ENCODE peak calls at places on chromosomes 2 and 18, in ten cellular contexts. V is foreskin fibroblast; E is B cell; H is CD8-positive, alpha-beta T cell; M is stimulated activated CD4-positive, alpha-beta T cell treated with anti-CD3 and anti-CD28 coated beads, Interleukin-4, amount 100 ng/mL, for 48 hours; O is GM13976; N is AG10803; T is stimulated activated CD8-positive, alpha-beta memory T cell treated with anti-CD3 and anti-CD28 coated beads, Interleukin-7, amount 100 ng/mL, for 4 hours; Z is midbrain; W is transverse colon. S is an unnamed sample.

GRCh38 chr2:209351636-209352035 is 72.2 kb upstream of the MAP2 start:
- DNase-seq in V (no peak), E (no peak), H (no peak), M (no peak), O (no peak), N (peak), T (no peak), Z (no peak), W (no peak), S (no peak)

GRCh38 chr2:10978112-10978670 is 66.5 kb downstream of the KCNF1 start:
- DNase-seq in V (no peak), E (no peak), H (no peak), M (no peak), O (no peak), N (no peak), T (no peak), Z (no peak), W (no peak), S (no peak)

GRCh38 chr2:26846881-26847662 is 860 bp upstream of the DPYSL5 start:
- DNase-seq in V (peak), E (peak), H (no peak), M (no peak), O (no peak), N (no peak), T (no peak), Z (peak), W (no peak), S (peak)

GRCh38 chr18:47531759-47532158 is 280.3 kb upstream of the SKOR2 start:
- DNase-seq in V (no peak), E (no peak), H (no peak), M (no peak), O (no peak), N (no peak), T (no peak), Z (no peak), W (no peak), S (peak)

GRCh38 chr2:127619191-127619590 is 26.8 kb upstream of the GPR17 start:
- DNase-seq in V (no peak), E (no peak), H (no peak), M (no peak), O (no peak), N (no peak), T (no peak), Z (no peak), W (peak), S (no peak)

GRCh38 chr18:51229328-51229727 is 31.8 kb upstream of the MEX3C start:
- DNase-seq in V (no peak), E (no peak), H (no peak), M (no peak), O (no peak), N (no peak), T (no peak), Z (no peak), W (no peak), S (no peak)

GRCh38 chr2:152781210-152781609 is 62.8 kb downstream of the ARL6IP6 start:
- DNase-seq in V (no peak), E (no peak), H (no peak), M (no peak), O (no peak), N (no peak), T (no peak), Z (no peak), W (no peak), S (no peak)

GRCh38 chr2:184611221-184612085 is 13.1 kb downstream of the ZNF804A start:
- DNase-seq in V (peak), E (peak), H (no peak), M (no peak), O (no peak), N (peak), T (no peak), Z (peak), W (no peak), S (no peak)

GRCh38 chr2:31247671-31248070 is 13.7 kb downstream of the EHD3 start:
- DNase-seq in V (no peak), E (no peak), H (no peak), M (no peak), O (no peak), N (no peak), T (no peak), Z (no peak), W (no peak), S (no peak)

GRCh38 chr2:197480165-197481036 is 19.2 kb downstream of the HSPD1 start:
- DNase-seq in V (no peak), E (no peak), H (no peak), M (no peak), O (no peak), N (no peak), T (no peak), Z (no peak), W (no peak), S (no peak)

GRCh38 chr18:712401-713134 is at the start of gene ENOSF1:
- DNase-seq in V (peak), E (peak), H (peak), M (peak), O (peak), N (peak), T (peak), Z (peak), W (peak), S (peak)

GRCh38 chr2:119469661-119470297 is 38.1 kb downstream of the TMEM37 start:
- DNase-seq in V (no peak), E (no peak), H (no peak), M (no peak), O (no peak), N (no peak), T (no peak), Z (no peak), W (no peak), S (no peak)

GRCh38 chr2:163155279-163155883 is 316.8 kb upstream of the KCNH7 start:
- DNase-seq in V (peak), E (peak), H (no peak), M (no peak), O (peak), N (peak), T (no peak), Z (peak), W (no peak), S (peak)

GRCh38 chr2:24915796-24916195 is 4.2 kb downstream of the ADCY3 start:
- DNase-seq in V (peak), E (no peak), H (no peak), M (no peak), O (no peak), N (no peak), T (no peak), Z (no peak), W (no peak), S (no peak)

GRCh38 chr2:238587776-238588660 is 161.3 kb downstream of the ASB1 start:
- DNase-seq in V (no peak), E (no peak), H (no peak), M (no peak), O (no peak), N (no peak), T (no peak), Z (no peak), W (no peak), S (no peak)

GRCh38 chr18:10580215-10580614 is 54.4 kb downstream of the NAPG start:
- DNase-seq in V (no peak), E (no peak), H (no peak), M (no peak), O (no peak), N (no peak), T (no peak), Z (no peak), W (no peak), S (no peak)

GRCh38 chr2:184599054-184599874 is 935 bp downstream of the ZNF804A start:
- DNase-seq in V (peak), E (peak), H (no peak), M (no peak), O (peak), N (no peak), T (no peak), Z (no peak), W (no peak), S (peak)